ENCODE peak calls at places on chromosome 5, in five cellular contexts. One of them, this sample, is unnamed.

GRCh38 chr5:132756542-132756941 is 9.3 kb downstream of the CCNI2 start:
- DNase-seq in CD8-positive, alpha-beta T cell: no peak
- DNase-seq in effector memory CD4-positive, alpha-beta T cell: no peak
- DNase-seq in fibroblast of lung: no peak
- DNase-seq in GM12864: no peak
- DNase-seq in this sample: no peak

GRCh38 chr5:21807953-21808352 is 1045.2 kb downstream of the CDH12 start:
- DNase-seq in CD8-positive, alpha-beta T cell: no peak
- DNase-seq in effector memory CD4-positive, alpha-beta T cell: no peak
- DNase-seq in fibroblast of lung: peak
- DNase-seq in GM12864: no peak
- DNase-seq in this sample: no peak

GRCh38 chr5:36507332-36507952 is 99.0 kb upstream of the SLC1A3 start:
- DNase-seq in CD8-positive, alpha-beta T cell: peak
- DNase-seq in fibroblast of lung: peak
- DNase-seq in effector memory CD4-positive, alpha-beta T cell: peak
- DNase-seq in GM12864: peak
- DNase-seq in this sample: no peak

GRCh38 chr5:34916518-34916917 is 1.0 kb downstream of the BRIX1 start:
- DNase-seq in CD8-positive, alpha-beta T cell: no peak
- DNase-seq in GM12864: no peak
- DNase-seq in fibroblast of lung: no peak
- DNase-seq in effector memory CD4-positive, alpha-beta T cell: no peak
- DNase-seq in this sample: no peak

GRCh38 chr5:82387819-82388166 is 109.6 kb upstream of the RPS23 start:
- DNase-seq in GM12864: no peak
- DNase-seq in fibroblast of lung: no peak
- DNase-seq in CD8-positive, alpha-beta T cell: no peak
- DNase-seq in effector memory CD4-positive, alpha-beta T cell: no peak
- DNase-seq in this sample: no peak

GRCh38 chr5:154520861-154521453 is 42.9 kb upstream of the HAND1 start:
- DNase-seq in GM12864: no peak
- DNase-seq in CD8-positive, alpha-beta T cell: no peak
- DNase-seq in fibroblast of lung: peak
- DNase-seq in effector memory CD4-positive, alpha-beta T cell: no peak
- DNase-seq in this sample: no peak

GRCh38 chr5:111927191-111927590 is 170.2 kb upstream of the NREP start:
- DNase-seq in CD8-positive, alpha-beta T cell: no peak
- DNase-seq in fibroblast of lung: no peak
- DNase-seq in effector memory CD4-positive, alpha-beta T cell: no peak
- DNase-seq in GM12864: no peak
- DNase-seq in this sample: no peak

GRCh38 chr5:79936644-79937216 is 54.3 kb downstream of the MTX3 start:
- DNase-seq in CD8-positive, alpha-beta T cell: no peak
- DNase-seq in fibroblast of lung: peak
- DNase-seq in GM12864: no peak
- DNase-seq in effector memory CD4-positive, alpha-beta T cell: no peak
- DNase-seq in this sample: no peak

GRCh38 chr5:154756203-154756870 is 1.2 kb downstream of the LARP1 start:
- DNase-seq in GM12864: no peak
- DNase-seq in effector memory CD4-positive, alpha-beta T cell: peak
- DNase-seq in fibroblast of lung: no peak
- DNase-seq in CD8-positive, alpha-beta T cell: no peak
- DNase-seq in this sample: no peak

GRCh38 chr5:81629986-81630385 is 120.9 kb downstream of the SSBP2 start:
- DNase-seq in effector memory CD4-positive, alpha-beta T cell: no peak
- DNase-seq in GM12864: no peak
- DNase-seq in CD8-positive, alpha-beta T cell: no peak
- DNase-seq in fibroblast of lung: no peak
- DNase-seq in this sample: no peak

GRCh38 chr5:156841737-156842136 is 8.4 kb upstream of the PPP1R2B start:
- DNase-seq in GM12864: no peak
- DNase-seq in effector memory CD4-positive, alpha-beta T cell: no peak
- DNase-seq in CD8-positive, alpha-beta T cell: no peak
- DNase-seq in fibroblast of lung: no peak
- DNase-seq in this sample: no peak

GRCh38 chr5:5025774-5026406 is 114.2 kb upstream of the ADAMTS16 start:
- DNase-seq in GM12864: no peak
- DNase-seq in effector memory CD4-positive, alpha-beta T cell: no peak
- DNase-seq in CD8-positive, alpha-beta T cell: no peak
- DNase-seq in fibroblast of lung: no peak
- DNase-seq in this sample: no peak

GRCh38 chr5:91123291-91123690 is 259.8 kb downstream of the ARRDC3 start:
- DNase-seq in CD8-positive, alpha-beta T cell: no peak
- DNase-seq in GM12864: no peak
- DNase-seq in fibroblast of lung: no peak
- DNase-seq in effector memory CD4-positive, alpha-beta T cell: no peak
- DNase-seq in this sample: no peak

GRCh38 chr5:141677415-141677814 is 4.6 kb downstream of the ARAP3 start:
- DNase-seq in CD8-positive, alpha-beta T cell: no peak
- DNase-seq in fibroblast of lung: no peak
- DNase-seq in GM12864: no peak
- DNase-seq in effector memory CD4-positive, alpha-beta T cell: no peak
- DNase-seq in this sample: no peak

GRCh38 chr5:117424559-117424958 is 849.9 kb upstream of the SEMA6A start:
- DNase-seq in CD8-positive, alpha-beta T cell: no peak
- DNase-seq in GM12864: no peak
- DNase-seq in fibroblast of lung: no peak
- DNase-seq in effector memory CD4-positive, alpha-beta T cell: no peak
- DNase-seq in this sample: no peak

GRCh38 chr5:143514915-143515314 is 111.4 kb upstream of the NR3C1 start:
- DNase-seq in CD8-positive, alpha-beta T cell: no peak
- DNase-seq in fibroblast of lung: peak
- DNase-seq in effector memory CD4-positive, alpha-beta T cell: no peak
- DNase-seq in GM12864: no peak
- DNase-seq in this sample: peak

GRCh38 chr5:76617229-76617628 is 6.0 kb downstream of the F2RL2 start:
- DNase-seq in CD8-positive, alpha-beta T cell: no peak
- DNase-seq in effector memory CD4-positive, alpha-beta T cell: no peak
- DNase-seq in GM12864: no peak
- DNase-seq in fibroblast of lung: peak
- DNase-seq in this sample: no peak

GRCh38 chr5:149936044-149936699 is 8.4 kb downstream of the PDE6A start:
- DNase-seq in GM12864: no peak
- DNase-seq in effector memory CD4-positive, alpha-beta T cell: no peak
- DNase-seq in CD8-positive, alpha-beta T cell: no peak
- DNase-seq in fibroblast of lung: no peak
- DNase-seq in this sample: no peak

GRCh38 chr5:96714951-96715451 is 52.8 kb downstream of the CAST start:
- DNase-seq in GM12864: no peak
- DNase-seq in fibroblast of lung: peak
- DNase-seq in CD8-positive, alpha-beta T cell: peak
- DNase-seq in effector memory CD4-positive, alpha-beta T cell: peak
- DNase-seq in this sample: peak

GRCh38 chr5:12162863-12163262 is 258.6 kb upstream of the CTNND2 start:
- DNase-seq in CD8-positive, alpha-beta T cell: no peak
- DNase-seq in effector memory CD4-positive, alpha-beta T cell: no peak
- DNase-seq in GM12864: no peak
- DNase-seq in fibroblast of lung: no peak
- DNase-seq in this sample: no peak

GRCh38 chr5:119681734-119682133 is 52.4 kb downstream of the FAM170A start:
- DNase-seq in CD8-positive, alpha-beta T cell: no peak
- DNase-seq in GM12864: no peak
- DNase-seq in fibroblast of lung: no peak
- DNase-seq in effector memory CD4-positive, alpha-beta T cell: no peak
- DNase-seq in this sample: no peak

GRCh38 chr5:9861664-9862256 is 231.6 kb upstream of the TAS2R1 start:
- DNase-seq in effector memory CD4-positive, alpha-beta T cell: no peak
- DNase-seq in fibroblast of lung: no peak
- DNase-seq in CD8-positive, alpha-beta T cell: no peak
- DNase-seq in GM12864: no peak
- DNase-seq in this sample: no peak

GRCh38 chr5:176364765-176365662 is at the start of gene ARL10:
- DNase-seq in CD8-positive, alpha-beta T cell: no peak
- DNase-seq in GM12864: no peak
- DNase-seq in fibroblast of lung: peak
- DNase-seq in effector memory CD4-positive, alpha-beta T cell: peak
- DNase-seq in this sample: peak

GRCh38 chr5:96870094-96871021 is 5.9 kb upstream of the ERAP2 start:
- DNase-seq in effector memory CD4-positive, alpha-beta T cell: no peak
- DNase-seq in fibroblast of lung: no peak
- DNase-seq in GM12864: no peak
- DNase-seq in CD8-positive, alpha-beta T cell: no peak
- DNase-seq in this sample: no peak

GRCh38 chr5:73764586-73764985 is 138.6 kb downstream of the ARHGEF28 start:
- DNase-seq in effector memory CD4-positive, alpha-beta T cell: no peak
- DNase-seq in CD8-positive, alpha-beta T cell: no peak
- DNase-seq in fibroblast of lung: peak
- DNase-seq in GM12864: no peak
- DNase-seq in this sample: peak

GRCh38 chr5:124823336-124823849 is 77.0 kb upstream of the ZNF608 start:
- DNase-seq in effector memory CD4-positive, alpha-beta T cell: no peak
- DNase-seq in CD8-positive, alpha-beta T cell: no peak
- DNase-seq in fibroblast of lung: peak
- DNase-seq in GM12864: no peak
- DNase-seq in this sample: no peak

GRCh38 chr5:124828731-124829130 is 82.3 kb upstream of the ZNF608 start:
- DNase-seq in effector memory CD4-positive, alpha-beta T cell: no peak
- DNase-seq in CD8-positive, alpha-beta T cell: no peak
- DNase-seq in GM12864: no peak
- DNase-seq in fibroblast of lung: no peak
- DNase-seq in this sample: no peak

GRCh38 chr5:124824637-124825158 is 78.3 kb upstream of the ZNF608 start:
- DNase-seq in effector memory CD4-positive, alpha-beta T cell: no peak
- DNase-seq in fibroblast of lung: peak
- DNase-seq in CD8-positive, alpha-beta T cell: no peak
- DNase-seq in GM12864: no peak
- DNase-seq in this sample: peak

GRCh38 chr5:124825250-124825982 is 79.0 kb upstream of the ZNF608 start:
- DNase-seq in effector memory CD4-positive, alpha-beta T cell: no peak
- DNase-seq in CD8-positive, alpha-beta T cell: no peak
- DNase-seq in fibroblast of lung: no peak
- DNase-seq in GM12864: peak
- DNase-seq in this sample: no peak

DNA sequence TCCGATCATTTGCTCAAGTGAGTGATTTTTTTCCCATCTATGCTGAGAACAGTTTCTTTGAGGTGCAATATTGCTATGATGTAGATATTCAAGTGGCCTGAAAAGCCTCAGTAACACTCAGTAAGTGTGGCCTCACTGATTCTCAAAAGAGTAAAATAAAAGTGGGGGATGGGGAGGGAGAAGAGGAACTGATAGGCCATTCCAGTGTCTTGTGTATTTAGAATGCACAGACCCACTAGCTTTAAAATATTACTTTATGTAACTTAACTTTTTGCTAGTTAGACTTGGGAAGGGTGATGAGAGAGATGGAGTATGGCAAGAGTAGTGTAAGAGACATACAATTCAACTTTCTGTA is 79.5 kb upstream of the ZNF608 start:
- DNase-seq in effector memory CD4-positive, alpha-beta T cell: no peak
- DNase-seq in GM12864: no peak
- DNase-seq in CD8-positive, alpha-beta T cell: no peak
- DNase-seq in fibroblast of lung: no peak
- DNase-seq in this sample: no peak
- H3K4me3 ChIP-seq in effector memory CD4-positive, alpha-beta T cell: no peak
- H3K4me3 ChIP-seq in GM12864: no peak
- H3K4me3 ChIP-seq in CD8-positive, alpha-beta T cell: no peak
- H3K4me3 ChIP-seq in fibroblast of lung: no peak
- H3K4me3 ChIP-seq in this sample: no peak

GRCh38 chr5:173324115-173325001 is 3.9 kb downstream of the STC2 start:
- DNase-seq in CD8-positive, alpha-beta T cell: no peak
- DNase-seq in fibroblast of lung: peak
- DNase-seq in GM12864: peak
- DNase-seq in effector memory CD4-positive, alpha-beta T cell: no peak
- DNase-seq in this sample: no peak
- H3K4me3 ChIP-seq in CD8-positive, alpha-beta T cell: no peak
- H3K4me3 ChIP-seq in fibroblast of lung: peak
- H3K4me3 ChIP-seq in GM12864: no peak
- H3K4me3 ChIP-seq in effector memory CD4-positive, alpha-beta T cell: no peak
- H3K4me3 ChIP-seq in this sample: peak

DNA sequence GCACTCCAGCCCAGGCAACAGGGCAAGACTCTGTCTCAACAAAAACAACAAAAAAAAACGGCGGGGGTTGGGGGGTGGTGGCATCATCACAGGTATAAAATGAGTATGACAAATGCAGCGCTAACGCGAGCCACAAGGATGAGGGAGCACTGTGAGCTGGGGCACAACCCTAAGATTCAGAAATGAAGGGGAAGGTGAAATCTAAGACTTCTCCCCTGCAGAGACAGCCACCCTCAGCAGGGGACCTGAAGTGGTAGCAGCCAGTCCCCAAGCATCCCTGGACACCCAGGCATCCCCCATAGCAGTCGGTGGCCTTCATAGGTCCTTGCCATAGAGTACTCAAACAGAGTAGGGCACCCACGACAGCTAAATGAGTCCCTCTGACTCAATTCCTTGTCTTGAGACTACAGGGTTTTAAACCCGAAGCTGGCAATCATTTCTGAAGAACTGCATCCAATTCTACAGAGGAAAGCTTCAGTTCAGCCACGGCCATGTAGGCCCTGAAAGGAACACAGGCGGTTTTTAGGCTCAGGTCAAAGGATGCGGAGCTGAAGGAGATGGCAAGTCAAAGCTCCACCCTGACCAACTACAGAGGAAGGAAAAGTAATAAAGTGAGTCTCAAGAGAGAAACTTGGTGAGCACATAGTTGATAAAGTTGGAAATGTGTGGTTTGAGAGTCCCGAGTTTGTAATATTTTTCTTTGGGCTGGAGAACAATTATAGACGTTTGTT is 50.3 kb downstream of the MYO10 start:
- DNase-seq in CD8-positive, alpha-beta T cell: no peak
- DNase-seq in GM12864: no peak
- DNase-seq in fibroblast of lung: no peak
- DNase-seq in effector memory CD4-positive, alpha-beta T cell: no peak
- DNase-seq in this sample: no peak
- H3K4me3 ChIP-seq in CD8-positive, alpha-beta T cell: no peak
- H3K4me3 ChIP-seq in GM12864: no peak
- H3K4me3 ChIP-seq in fibroblast of lung: no peak
- H3K4me3 ChIP-seq in effector memory CD4-positive, alpha-beta T cell: no peak
- H3K4me3 ChIP-seq in this sample: no peak

GRCh38 chr5:124605516-124605915 is 140.9 kb downstream of the ZNF608 start:
- DNase-seq in fibroblast of lung: no peak
- DNase-seq in CD8-positive, alpha-beta T cell: no peak
- DNase-seq in effector memory CD4-positive, alpha-beta T cell: no peak
- DNase-seq in GM12864: no peak
- DNase-seq in this sample: no peak

GRCh38 chr5:124602925-124603650 is 143.4 kb downstream of the ZNF608 start:
- DNase-seq in GM12864: no peak
- DNase-seq in effector memory CD4-positive, alpha-beta T cell: no peak
- DNase-seq in fibroblast of lung: no peak
- DNase-seq in CD8-positive, alpha-beta T cell: no peak
- DNase-seq in this sample: no peak

GRCh38 chr5:124612023-124612422 is 134.4 kb downstream of the ZNF608 start:
- DNase-seq in fibroblast of lung: no peak
- DNase-seq in effector memory CD4-positive, alpha-beta T cell: no peak
- DNase-seq in GM12864: no peak
- DNase-seq in CD8-positive, alpha-beta T cell: no peak
- DNase-seq in this sample: no peak

GRCh38 chr5:124604419-124604818 is 142.0 kb downstream of the ZNF608 start:
- DNase-seq in GM12864: no peak
- DNase-seq in CD8-positive, alpha-beta T cell: no peak
- DNase-seq in fibroblast of lung: no peak
- DNase-seq in effector memory CD4-positive, alpha-beta T cell: no peak
- DNase-seq in this sample: no peak

DNA sequence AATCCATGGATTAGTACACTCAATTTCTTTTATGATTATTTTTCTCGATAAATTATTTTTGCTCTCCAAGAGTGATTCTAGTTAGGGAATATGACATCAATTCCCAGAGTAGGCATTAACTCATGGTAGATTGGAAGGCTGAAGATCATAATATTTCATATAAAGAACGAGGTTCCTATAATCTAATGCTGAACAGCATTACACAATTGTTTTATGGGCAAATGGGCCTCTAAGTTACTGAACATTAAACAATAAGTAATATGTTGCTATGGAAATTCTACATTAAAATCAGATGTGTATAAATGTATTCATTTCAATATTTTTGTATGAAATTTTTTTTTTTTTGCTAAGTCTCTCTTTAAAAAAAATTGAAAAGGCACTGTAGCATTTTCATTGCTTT is 140.3 kb downstream of the ZNF608 start:
- DNase-seq in fibroblast of lung: no peak
- DNase-seq in effector memory CD4-positive, alpha-beta T cell: no peak
- DNase-seq in GM12864: no peak
- DNase-seq in CD8-positive, alpha-beta T cell: no peak
- DNase-seq in this sample: no peak
- H3K4me3 ChIP-seq in fibroblast of lung: no peak
- H3K4me3 ChIP-seq in effector memory CD4-positive, alpha-beta T cell: no peak
- H3K4me3 ChIP-seq in GM12864: no peak
- H3K4me3 ChIP-seq in CD8-positive, alpha-beta T cell: no peak
- H3K4me3 ChIP-seq in this sample: no peak

This sample was measured in skeletal muscle cell.